ENCODE peak calls at places on chromosomes 11 and 22, in nine cellular contexts. N is right lobe of liver, K is GM20000, C is endodermal cell, R is NCI-H1092, E is DMS79 treated with DMSO at 0.1 percent for 48 hours, J is HFF-Myc, Z is pulmonary artery endothelial cell, T is hypothalamus. A is an unnamed sample.

GRCh38 chr11:77346906-77347603 is 45.6 kb upstream of the GDPD4 start:
- DNase-seq in N (no peak), K (no peak), C (no peak), R (no peak), E (no peak), J (peak), Z (no peak), T (no peak), A (no peak)

GRCh38 chr11:109486129-109486528 is 64.1 kb downstream of the C11orf87 start:
- DNase-seq in N (no peak), K (no peak), C (no peak), R (peak), E (no peak), J (no peak), Z (no peak), T (no peak), A (no peak)

GRCh38 chr11:46537851-46538295 is 56.0 kb downstream of the AMBRA1 start:
- DNase-seq in N (no peak), K (peak), C (peak), R (peak), E (peak), J (peak), Z (peak), T (peak), A (peak)

GRCh38 chr11:122101625-122102291 is 14.3 kb downstream of the BLID start:
- DNase-seq in N (no peak), K (no peak), C (peak), R (peak), E (peak), J (no peak), Z (peak), T (peak), A (peak)

GRCh38 chr22:47439643-47440265 is 677.3 kb downstream of the TBC1D22A start:
- DNase-seq in N (no peak), K (no peak), C (no peak), R (no peak), E (no peak), J (no peak), Z (no peak), T (no peak), A (no peak)

GRCh38 chr22:20575724-20576444 is 68.5 kb downstream of the MED15 start:
- DNase-seq in N (no peak), K (no peak), C (no peak), R (no peak), E (no peak), J (no peak), Z (no peak), T (no peak), A (no peak)

GRCh38 chr11:30553521-30554110 is 32.5 kb downstream of the MPPED2 start:
- DNase-seq in N (no peak), K (no peak), C (no peak), R (no peak), E (no peak), J (no peak), Z (no peak), T (no peak), A (no peak)

GRCh38 chr11:48124880-48125279 is 91.7 kb upstream of the OR4B1 start:
- DNase-seq in N (no peak), K (no peak), C (peak), R (no peak), E (no peak), J (no peak), Z (no peak), T (no peak), A (no peak)

GRCh38 chr22:19287076-19287724 is 4.3 kb downstream of the CLTCL1 start:
- DNase-seq in N (no peak), K (no peak), C (no peak), R (peak), E (peak), J (peak), Z (no peak), T (no peak), A (no peak)

GRCh38 chr11:47867821-47868220 is 19.7 kb upstream of the NUP160 start:
- DNase-seq in N (no peak), K (no peak), C (no peak), R (no peak), E (no peak), J (no peak), Z (no peak), T (no peak), A (no peak)

GRCh38 chr11:76632492-76632891 is 38.1 kb downstream of the LRRC32 start:
- DNase-seq in N (no peak), K (no peak), C (no peak), R (no peak), E (no peak), J (no peak), Z (no peak), T (no peak), A (no peak)

GRCh38 chr22:48871176-48871840 is 956.4 kb downstream of the BRD1 start:
- DNase-seq in N (no peak), K (no peak), C (no peak), R (no peak), E (no peak), J (no peak), Z (no peak), T (no peak), A (no peak)

GRCh38 chr11:125401746-125402145 is 94.3 kb downstream of the FEZ1 start:
- DNase-seq in N (no peak), K (no peak), C (peak), R (no peak), E (no peak), J (no peak), Z (no peak), T (no peak), A (peak)

GRCh38 chr11:64553554-64554201 is 37.3 kb upstream of the SLC22A12 start:
- DNase-seq in N (peak), K (peak), C (peak), R (peak), E (peak), J (peak), Z (no peak), T (no peak), A (peak)

GRCh38 chr11:3006505-3007260 is 14.6 kb upstream of the NAP1L4 start:
- DNase-seq in N (peak), K (no peak), C (no peak), R (no peak), E (no peak), J (no peak), Z (no peak), T (no peak), A (no peak)

GRCh38 chr11:35223429-35223828 is 84.5 kb downstream of the CD44 start:
- DNase-seq in N (no peak), K (no peak), C (no peak), R (peak), E (no peak), J (peak), Z (no peak), T (no peak), A (no peak)

GRCh38 chr11:62439785-62440602 is 21.2 kb downstream of the SCGB1A1 start:
- DNase-seq in N (no peak), K (no peak), C (peak), R (no peak), E (no peak), J (no peak), Z (no peak), T (no peak), A (no peak)

GRCh38 chr22:43477966-43478365 is 66.2 kb downstream of the MPPED1 start:
- DNase-seq in N (no peak), K (no peak), C (no peak), R (no peak), E (no peak), J (no peak), Z (no peak), T (no peak), A (no peak)

GRCh38 chr11:56932572-56933235 is 56.0 kb upstream of the OR5AK2 start:
- DNase-seq in N (no peak), K (no peak), C (no peak), R (no peak), E (no peak), J (no peak), Z (no peak), T (no peak), A (no peak)

GRCh38 chr11:93841446-93841845 is 9.0 kb downstream of the VSTM5 start:
- DNase-seq in N (no peak), K (no peak), C (peak), R (no peak), E (no peak), J (no peak), Z (no peak), T (no peak), A (no peak)

GRCh38 chr22:17952273-17952801 is 72.0 kb downstream of the MICAL3 start:
- DNase-seq in N (peak), K (no peak), C (no peak), R (no peak), E (no peak), J (no peak), Z (no peak), T (no peak), A (no peak)

GRCh38 chr11:95714853-95715776 is 74.5 kb downstream of the FAM76B start:
- DNase-seq in N (no peak), K (no peak), C (no peak), R (no peak), E (no peak), J (no peak), Z (no peak), T (no peak), A (no peak)

GRCh38 chr22:41922336-41922735 is 4.3 kb downstream of the TNFRSF13C start:
- DNase-seq in N (no peak), K (no peak), C (no peak), R (no peak), E (no peak), J (no peak), Z (no peak), T (no peak), A (no peak)

GRCh38 chr11:6794637-6795036 is 4.9 kb downstream of the OR6A2 start:
- DNase-seq in N (no peak), K (no peak), C (no peak), R (no peak), E (no peak), J (no peak), Z (no peak), T (no peak), A (no peak)

A was measured in pancreas.